ENCODE peak calls at places on chromosomes 5 and 9, in five cellular contexts. L, K, A, U and D are unnamed samples. For H3K4me1, the result is how much of the 10 kb centered on the place peaks cover.

GRCh38 chr5:172479034-172479783 is 24.9 kb upstream of the SH3PXD2B start:
- DNase-seq in U (peak), K (peak), L (peak), A (peak), D (peak)

GRCh38 chr9:38142201-38142600 is 73.2 kb upstream of the SHB start:
- DNase-seq in U (no peak), K (no peak), L (no peak), A (no peak), D (no peak)

GRCh38 chr5:156640751-156641241 is 209.3 kb upstream of the PPP1R2B start:
- DNase-seq in K (no peak), U (no peak), A (no peak), L (no peak), D (no peak)

GRCh38 chr9:96040591-96041461 is 165.3 kb downstream of the ERCC6L2 start:
- DNase-seq in L (no peak), U (no peak), K (peak), A (peak), D (no peak)

GRCh38 chr5:180670586-180671359 is 21.4 kb upstream of the FLT4 start:
- DNase-seq in A (peak), L (no peak), K (peak), U (peak), D (no peak)

GRCh38 chr9:91421987-91422765 is 1.5 kb downstream of the NFIL3 start:
- DNase-seq in U (no peak), K (peak), L (no peak), A (peak), D (no peak)

GRCh38 chr5:157271740-157272271 is 5.9 kb downstream of the CYFIP2 start:
- DNase-seq in L (peak), U (no peak), K (no peak), A (peak), D (no peak)

GRCh38 chr9:121353246-121353975 is 16.6 kb downstream of the STOM start:
- DNase-seq in K (no peak), U (no peak), A (no peak), L (peak), D (no peak)

GRCh38 chr9:89639367-89639795 is 34.6 kb downstream of the GADD45G start:
- DNase-seq in K (no peak), L (no peak), A (peak), U (no peak), D (peak)

GRCh38 chr9:99299214-99300102 is 77.4 kb downstream of the SEC61B start:
- DNase-seq in A (no peak), K (peak), U (no peak), L (no peak), D (no peak)

DNA sequence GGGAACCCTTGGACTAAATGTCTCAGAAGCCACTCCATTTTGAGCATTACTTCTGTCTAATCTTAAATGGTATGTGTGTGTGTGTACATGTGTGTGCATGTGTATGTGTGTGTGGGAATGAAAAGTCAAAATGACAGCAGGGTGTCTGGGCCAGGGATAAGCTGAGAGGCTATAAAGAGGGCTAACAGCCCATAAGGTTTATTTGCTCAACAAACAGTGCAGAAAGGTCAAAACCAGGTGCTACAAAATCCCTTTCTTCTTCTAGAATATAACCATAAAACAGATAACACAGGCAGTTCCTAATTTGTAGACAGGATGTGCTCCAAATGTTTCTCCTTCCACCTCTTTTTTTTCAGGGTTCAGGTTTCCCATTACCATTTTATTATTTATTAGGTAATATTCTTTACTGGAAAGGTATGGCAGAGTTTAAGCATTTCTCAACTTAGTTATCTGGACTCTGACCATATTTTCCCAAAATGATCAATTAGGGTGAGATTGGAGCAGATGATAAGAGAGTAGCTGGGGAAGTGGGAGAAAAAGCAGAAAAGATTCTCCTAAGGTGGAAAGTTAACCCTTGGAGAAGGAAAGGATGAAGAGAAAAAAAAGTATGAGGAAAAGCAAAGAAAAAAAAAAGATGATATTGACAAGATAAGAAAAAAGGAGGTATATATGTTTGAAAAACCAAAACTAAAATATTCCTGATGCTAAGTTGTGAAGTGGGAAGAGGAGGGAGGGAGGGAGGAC is 35.5 kb downstream of the B4GALT1 start:
- DNase-seq in L (no peak), K (no peak), A (no peak), U (no peak), D (no peak)
- H3K4me1 ChIP-seq in L (under half), K (under half), A (half or more), U (under half), D (half or more)

GRCh38 chr5:74433255-74434123 is 207.0 kb downstream of the ENC1 start:
- DNase-seq in L (no peak), K (no peak), U (no peak), A (no peak), D (no peak)
- H3K4me3 ChIP-seq in L (no peak), K (no peak), U (no peak), A (no peak), D (peak)

GRCh38 chr9:129140397-129141065 is 29.3 kb downstream of the PTPA start:
- DNase-seq in A (peak), U (no peak), L (no peak), K (no peak), D (no peak)
- H3K4me1 ChIP-seq in A (half or more), U (under half), L (under half), K (half or more), D (half or more)

DNA sequence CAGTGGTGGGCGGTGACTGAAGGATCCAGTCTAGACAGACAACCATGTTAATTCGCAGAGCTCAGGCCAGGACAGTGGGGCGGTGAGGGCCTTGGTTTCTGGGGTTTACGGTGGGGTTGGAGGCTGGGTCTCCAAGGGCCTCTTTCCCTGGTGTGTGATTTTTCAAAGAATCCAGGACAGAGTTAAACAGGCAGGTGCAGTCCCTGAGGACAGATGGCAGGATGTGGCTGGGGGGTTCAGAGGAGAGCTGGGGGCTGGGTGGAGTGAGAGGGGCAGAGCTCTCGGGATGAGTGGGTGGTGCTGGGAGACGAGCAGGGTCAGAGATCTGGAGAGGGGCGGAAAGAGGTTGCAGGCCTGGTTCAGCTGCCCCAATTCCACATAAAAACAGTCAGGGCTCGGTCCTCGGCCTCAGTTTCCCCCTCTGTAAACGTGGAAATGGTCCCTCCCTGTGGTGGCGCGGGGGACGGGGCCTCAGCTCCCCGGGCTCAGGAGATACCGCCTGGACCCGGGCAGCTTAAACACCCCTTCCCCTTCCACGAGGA is 145.9 kb downstream of the GAPVD1 start:
- DNase-seq in L (no peak), A (no peak), K (no peak), U (no peak), D (no peak)
- H3K4me3 ChIP-seq in L (peak), A (no peak), K (peak), U (peak), D (peak)

GRCh38 chr5:145938699-145939531 is 2.5 kb downstream of the SH3RF2 start:
- DNase-seq in K (peak), L (no peak), U (no peak), A (no peak), D (no peak)

GRCh38 chr5:145936401-145937131 is at the start of gene SH3RF2:
- DNase-seq in U (peak), L (no peak), K (peak), A (peak), D (peak)

GRCh38 chr5:145934276-145934675 is 2.1 kb upstream of the SH3RF2 start:
- DNase-seq in U (no peak), K (peak), L (no peak), A (no peak), D (no peak)

GRCh38 chr5:145939532-145940065 is 3.2 kb downstream of the SH3RF2 start:
- DNase-seq in K (no peak), A (no peak), L (no peak), U (no peak), D (no peak)

DNA sequence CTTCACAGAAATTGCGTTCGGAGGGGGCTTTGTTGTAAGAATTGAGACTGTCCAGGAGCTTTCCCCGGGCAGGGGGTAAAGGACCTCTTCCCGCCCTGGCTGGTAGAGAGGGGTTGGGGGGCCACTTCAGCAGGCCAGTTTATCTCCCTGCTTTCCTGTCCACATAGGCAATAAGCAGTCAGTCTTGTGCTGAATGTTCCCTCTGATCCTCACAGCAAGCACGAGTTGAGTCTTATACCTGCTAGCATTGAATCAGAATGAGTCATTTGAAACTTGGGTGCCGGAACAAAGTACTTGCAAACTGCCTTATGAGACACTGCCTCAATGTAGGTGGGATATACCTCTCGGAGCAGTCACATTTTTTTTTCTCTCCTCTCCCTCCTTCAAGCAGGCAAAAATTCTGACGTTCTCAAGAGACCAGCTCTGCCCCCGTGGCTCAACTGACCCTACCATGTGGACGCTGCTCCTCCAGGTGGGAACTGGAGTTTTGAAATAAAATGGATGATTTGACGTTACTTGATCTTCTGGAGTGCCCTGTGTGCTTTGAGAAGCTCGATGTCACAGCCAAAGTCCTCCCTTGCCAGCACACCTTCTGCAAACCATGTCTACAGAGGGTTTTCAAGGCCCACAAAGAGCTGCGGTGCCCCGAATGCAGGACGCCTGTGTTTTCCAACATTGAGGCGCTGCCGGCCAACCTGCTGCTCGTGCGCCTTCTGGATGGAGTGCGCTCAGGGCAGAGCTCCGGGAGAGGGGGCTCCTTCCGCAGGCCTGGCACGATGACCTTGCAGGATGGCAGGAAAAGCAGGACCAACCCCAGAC is 1.3 kb downstream of the SH3RF2 start:
- DNase-seq in U (peak), K (peak), A (peak), L (no peak), D (no peak)
- H3K4me1 ChIP-seq in U (half or more), K (half or more), A (under half), L (under half), D (half or more)

DNA sequence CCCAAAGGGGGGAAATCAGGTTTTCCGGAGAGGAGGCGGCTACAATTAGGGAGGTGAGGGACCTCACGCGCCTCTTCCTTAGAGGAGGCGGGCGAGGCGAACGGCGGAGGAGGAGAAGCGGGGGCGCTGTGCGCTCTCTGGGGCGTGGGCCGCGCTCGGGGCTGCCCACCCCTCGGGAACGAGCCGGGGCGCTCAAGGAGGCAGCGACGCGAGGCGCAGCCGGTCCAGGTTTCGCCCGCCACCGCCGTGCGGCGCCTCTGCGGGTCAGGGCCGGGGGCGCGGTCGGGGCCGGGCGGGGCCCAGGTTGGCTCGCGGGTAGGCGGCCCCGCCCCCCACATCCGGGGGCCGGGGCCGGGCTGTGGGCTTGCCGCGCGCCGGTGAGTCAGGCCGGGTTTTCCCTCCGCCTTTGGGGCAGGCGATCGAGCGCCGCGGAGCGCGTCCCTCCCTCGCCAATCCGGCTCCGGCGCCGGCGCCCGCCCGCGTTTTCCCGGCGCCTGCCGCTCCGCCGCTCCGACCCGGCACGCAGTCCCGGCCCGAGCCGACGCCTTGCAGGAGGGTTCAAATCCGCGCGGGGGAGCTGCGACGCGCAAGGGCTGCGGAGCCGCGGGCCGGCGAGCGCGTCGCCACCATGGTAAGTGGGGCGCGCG is at the start of gene N4BP3:
- DNase-seq in K (peak), A (peak), U (peak), L (peak), D (no peak)
- H3K4me3 ChIP-seq in K (peak), A (peak), U (peak), L (peak), D (peak)